ENCODE peak calls at places on chromosomes 6 and 20, in four cellular contexts. One of them, this sample, is unnamed. For H3K4me1 and H3K9me3, the result is how much of the 10 kb centered on the place peaks cover.

GRCh38 chr6:82365011-82365751 is 1.6 kb downstream of the TPBG start:
- DNase-seq in esophagus squamous epithelium: no peak
- DNase-seq in H1: no peak
- DNase-seq in lower lobe of right lung: peak
- DNase-seq in this sample: no peak

GRCh38 chr6:4929319-4929718 is 74.5 kb downstream of the RPP40 start:
- DNase-seq in esophagus squamous epithelium: no peak
- DNase-seq in H1: no peak
- DNase-seq in lower lobe of right lung: no peak
- DNase-seq in this sample: no peak

GRCh38 chr6:77474973-77475372 is 11.7 kb upstream of the HTR1B start:
- DNase-seq in esophagus squamous epithelium: no peak
- DNase-seq in H1: no peak
- DNase-seq in lower lobe of right lung: peak
- DNase-seq in this sample: no peak

GRCh38 chr6:139591075-139591474 is 216.6 kb upstream of the CITED2 start:
- DNase-seq in esophagus squamous epithelium: no peak
- DNase-seq in H1: no peak
- DNase-seq in lower lobe of right lung: no peak
- DNase-seq in this sample: no peak

GRCh38 chr20:43746344-43747137 is 19.7 kb upstream of the GTSF1L start:
- DNase-seq in esophagus squamous epithelium: no peak
- DNase-seq in H1: no peak
- DNase-seq in lower lobe of right lung: no peak
- DNase-seq in this sample: no peak

GRCh38 chr6:12048609-12049008 is 36.5 kb downstream of the HIVEP1 start:
- DNase-seq in esophagus squamous epithelium: no peak
- DNase-seq in H1: no peak
- DNase-seq in lower lobe of right lung: no peak
- DNase-seq in this sample: no peak

GRCh38 chr20:13610205-13610604 is 28.5 kb downstream of the TASP1 start:
- DNase-seq in esophagus squamous epithelium: no peak
- DNase-seq in H1: no peak
- DNase-seq in lower lobe of right lung: no peak
- DNase-seq in this sample: peak

GRCh38 chr6:166955121-166955864 is 1.1 kb downstream of the RNASET2 start:
- DNase-seq in esophagus squamous epithelium: peak
- DNase-seq in H1: no peak
- DNase-seq in lower lobe of right lung: peak
- DNase-seq in this sample: no peak

GRCh38 chr6:113209315-113209714 is 647.8 kb upstream of the MARCKS start:
- DNase-seq in esophagus squamous epithelium: no peak
- DNase-seq in H1: no peak
- DNase-seq in lower lobe of right lung: no peak
- DNase-seq in this sample: no peak

GRCh38 chr20:10034717-10035571 is at the start of gene ANKEF1:
- DNase-seq in esophagus squamous epithelium: peak
- DNase-seq in H1: peak
- DNase-seq in lower lobe of right lung: peak
- DNase-seq in this sample: peak

GRCh38 chr6:127900935-127901334 is at the start of gene THEMIS:
- DNase-seq in esophagus squamous epithelium: no peak
- DNase-seq in H1: no peak
- DNase-seq in lower lobe of right lung: no peak
- DNase-seq in this sample: no peak

GRCh38 chr20:51533291-51534172 is 9.0 kb downstream of the NFATC2 start:
- DNase-seq in esophagus squamous epithelium: no peak
- DNase-seq in H1: no peak
- DNase-seq in lower lobe of right lung: no peak
- DNase-seq in this sample: no peak

GRCh38 chr6:34190504-34191122 is 44.7 kb upstream of the GRM4 start:
- DNase-seq in esophagus squamous epithelium: no peak
- DNase-seq in H1: no peak
- DNase-seq in lower lobe of right lung: no peak
- DNase-seq in this sample: no peak

GRCh38 chr6:22056398-22056797 is 240.4 kb downstream of the PRL start:
- DNase-seq in esophagus squamous epithelium: no peak
- DNase-seq in H1: no peak
- DNase-seq in lower lobe of right lung: no peak
- DNase-seq in this sample: no peak

GRCh38 chr6:50849781-50850180 is 31.1 kb downstream of the TFAP2B start:
- DNase-seq in esophagus squamous epithelium: no peak
- DNase-seq in H1: no peak
- DNase-seq in lower lobe of right lung: no peak
- DNase-seq in this sample: no peak

GRCh38 chr6:160217863-160218262 is 40.8 kb downstream of the SLC22A2 start:
- DNase-seq in esophagus squamous epithelium: no peak
- DNase-seq in H1: no peak
- DNase-seq in lower lobe of right lung: no peak
- DNase-seq in this sample: no peak

GRCh38 chr6:156793224-156793623 is 16.0 kb downstream of the ARID1B start:
- DNase-seq in esophagus squamous epithelium: no peak
- DNase-seq in H1: no peak
- DNase-seq in lower lobe of right lung: no peak
- DNase-seq in this sample: no peak

GRCh38 chr6:90049295-90049694 is 155.0 kb downstream of the GJA10 start:
- DNase-seq in esophagus squamous epithelium: no peak
- DNase-seq in H1: no peak
- DNase-seq in lower lobe of right lung: no peak
- DNase-seq in this sample: no peak

GRCh38 chr20:38002422-38002821 is 30.8 kb downstream of the TTI1 start:
- DNase-seq in esophagus squamous epithelium: no peak
- DNase-seq in H1: no peak
- DNase-seq in lower lobe of right lung: no peak
- DNase-seq in this sample: no peak

GRCh38 chr6:16369989-16370388 is 131.6 kb downstream of the GMPR start:
- DNase-seq in esophagus squamous epithelium: no peak
- DNase-seq in H1: no peak
- DNase-seq in lower lobe of right lung: no peak
- DNase-seq in this sample: no peak

GRCh38 chr6:16370943-16371342 is 132.6 kb downstream of the GMPR start:
- DNase-seq in esophagus squamous epithelium: no peak
- DNase-seq in H1: no peak
- DNase-seq in lower lobe of right lung: no peak
- DNase-seq in this sample: no peak

GRCh38 chr6:16372029-16372776 is 133.8 kb downstream of the GMPR start:
- DNase-seq in esophagus squamous epithelium: no peak
- DNase-seq in H1: no peak
- DNase-seq in lower lobe of right lung: no peak
- DNase-seq in this sample: no peak

GRCh38 chr6:16369108-16369507 is 130.7 kb downstream of the GMPR start:
- DNase-seq in esophagus squamous epithelium: no peak
- DNase-seq in H1: no peak
- DNase-seq in lower lobe of right lung: no peak
- DNase-seq in this sample: no peak

GRCh38 chr6:16371401-16371800 is 133.0 kb downstream of the GMPR start:
- DNase-seq in esophagus squamous epithelium: no peak
- DNase-seq in H1: no peak
- DNase-seq in lower lobe of right lung: no peak
- DNase-seq in this sample: no peak
- H3K4me1 ChIP-seq in esophagus squamous epithelium: under half
- H3K4me1 ChIP-seq in H1: under half
- H3K4me1 ChIP-seq in lower lobe of right lung: under half
- H3K4me1 ChIP-seq in this sample: under half

GRCh38 chr6:362231-362923 is 29.2 kb upstream of the IRF4 start:
- DNase-seq in esophagus squamous epithelium: no peak
- DNase-seq in H1: no peak
- DNase-seq in lower lobe of right lung: no peak
- DNase-seq in this sample: no peak

GRCh38 chr6:360791-361373 is 30.7 kb upstream of the IRF4 start:
- DNase-seq in esophagus squamous epithelium: no peak
- DNase-seq in H1: no peak
- DNase-seq in lower lobe of right lung: peak
- DNase-seq in this sample: no peak

GRCh38 chr6:363291-363690 is 28.3 kb upstream of the IRF4 start:
- DNase-seq in esophagus squamous epithelium: no peak
- DNase-seq in H1: no peak
- DNase-seq in lower lobe of right lung: no peak
- DNase-seq in this sample: no peak

GRCh38 chr6:362924-363249 is 28.7 kb upstream of the IRF4 start:
- DNase-seq in esophagus squamous epithelium: no peak
- DNase-seq in H1: no peak
- DNase-seq in lower lobe of right lung: no peak
- DNase-seq in this sample: no peak

GRCh38 chr6:361411-362132 is 30.0 kb upstream of the IRF4 start:
- DNase-seq in esophagus squamous epithelium: no peak
- DNase-seq in H1: no peak
- DNase-seq in lower lobe of right lung: no peak
- DNase-seq in this sample: no peak
- H3K9me3 ChIP-seq in esophagus squamous epithelium: under half
- H3K9me3 ChIP-seq in H1: half or more
- H3K9me3 ChIP-seq in lower lobe of right lung: under half
- H3K9me3 ChIP-seq in this sample: under half

GRCh38 chr20:4626228-4626627 is 95.5 kb upstream of the PRND start:
- DNase-seq in esophagus squamous epithelium: no peak
- DNase-seq in H1: no peak
- DNase-seq in lower lobe of right lung: no peak
- DNase-seq in this sample: no peak
- H3K27ac ChIP-seq in esophagus squamous epithelium: no peak
- H3K27ac ChIP-seq in H1: no peak
- H3K27ac ChIP-seq in lower lobe of right lung: no peak
- H3K27ac ChIP-seq in this sample: no peak

DNA sequence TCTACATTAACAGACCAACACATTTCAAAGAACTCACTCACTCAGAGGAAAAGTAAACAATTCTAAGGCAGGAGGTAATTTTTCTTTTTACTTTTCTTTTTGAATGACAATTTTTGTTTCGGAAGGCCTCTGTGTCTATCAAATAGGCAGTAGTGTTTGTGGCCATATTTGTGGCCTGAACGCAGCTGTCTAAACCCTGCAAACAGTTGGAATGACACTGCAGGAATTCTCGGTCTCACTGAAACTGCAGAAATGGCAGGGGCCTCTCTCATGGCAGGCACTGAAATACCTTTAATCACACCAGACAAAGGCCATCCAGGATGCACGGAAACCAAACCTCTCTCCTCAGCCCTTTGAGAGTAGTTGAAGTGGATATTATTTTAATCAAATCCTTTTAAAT is 30.4 kb downstream of the FYN start:
- DNase-seq in esophagus squamous epithelium: no peak
- DNase-seq in H1: no peak
- DNase-seq in lower lobe of right lung: no peak
- DNase-seq in this sample: no peak
- H3K4me1 ChIP-seq in esophagus squamous epithelium: under half
- H3K4me1 ChIP-seq in H1: under half
- H3K4me1 ChIP-seq in lower lobe of right lung: half or more
- H3K4me1 ChIP-seq in this sample: under half

DNA sequence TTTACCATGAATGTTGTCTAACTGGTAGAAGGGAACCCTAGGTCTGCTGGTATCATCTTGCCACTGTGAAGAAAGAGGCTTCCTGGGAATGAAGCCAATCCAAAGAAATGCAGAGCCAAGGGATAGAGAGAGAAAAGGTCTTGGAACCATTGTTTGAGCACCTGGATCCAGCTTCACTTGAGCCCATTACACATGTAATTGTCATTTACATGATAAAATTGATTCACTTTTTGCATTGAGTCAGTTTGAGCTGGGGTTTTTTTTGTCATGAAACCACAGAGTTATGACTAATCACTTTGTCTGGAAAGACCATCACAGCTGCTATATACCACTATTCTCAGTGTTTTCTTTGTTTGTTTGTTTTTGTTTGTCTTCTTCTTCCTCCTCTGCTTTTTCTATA is 112.3 kb downstream of the CBLN4 start:
- DNase-seq in esophagus squamous epithelium: no peak
- DNase-seq in H1: no peak
- DNase-seq in lower lobe of right lung: no peak
- DNase-seq in this sample: no peak
- H3K9me3 ChIP-seq in esophagus squamous epithelium: under half
- H3K9me3 ChIP-seq in H1: under half
- H3K9me3 ChIP-seq in lower lobe of right lung: under half
- H3K9me3 ChIP-seq in this sample: under half

GRCh38 chr6:137733353-137733746 is 133.7 kb upstream of the TNFAIP3 start:
- DNase-seq in esophagus squamous epithelium: no peak
- DNase-seq in H1: no peak
- DNase-seq in lower lobe of right lung: no peak
- DNase-seq in this sample: no peak

GRCh38 chr6:137729866-137730629 is 137.0 kb upstream of the TNFAIP3 start:
- DNase-seq in esophagus squamous epithelium: no peak
- DNase-seq in H1: no peak
- DNase-seq in lower lobe of right lung: no peak
- DNase-seq in this sample: no peak

GRCh38 chr6:137734005-137734874 is 132.8 kb upstream of the TNFAIP3 start:
- DNase-seq in esophagus squamous epithelium: no peak
- DNase-seq in H1: no peak
- DNase-seq in lower lobe of right lung: no peak
- DNase-seq in this sample: no peak

GRCh38 chr6:137731600-137731959 is 135.5 kb upstream of the TNFAIP3 start:
- DNase-seq in esophagus squamous epithelium: no peak
- DNase-seq in H1: no peak
- DNase-seq in lower lobe of right lung: no peak
- DNase-seq in this sample: no peak

DNA sequence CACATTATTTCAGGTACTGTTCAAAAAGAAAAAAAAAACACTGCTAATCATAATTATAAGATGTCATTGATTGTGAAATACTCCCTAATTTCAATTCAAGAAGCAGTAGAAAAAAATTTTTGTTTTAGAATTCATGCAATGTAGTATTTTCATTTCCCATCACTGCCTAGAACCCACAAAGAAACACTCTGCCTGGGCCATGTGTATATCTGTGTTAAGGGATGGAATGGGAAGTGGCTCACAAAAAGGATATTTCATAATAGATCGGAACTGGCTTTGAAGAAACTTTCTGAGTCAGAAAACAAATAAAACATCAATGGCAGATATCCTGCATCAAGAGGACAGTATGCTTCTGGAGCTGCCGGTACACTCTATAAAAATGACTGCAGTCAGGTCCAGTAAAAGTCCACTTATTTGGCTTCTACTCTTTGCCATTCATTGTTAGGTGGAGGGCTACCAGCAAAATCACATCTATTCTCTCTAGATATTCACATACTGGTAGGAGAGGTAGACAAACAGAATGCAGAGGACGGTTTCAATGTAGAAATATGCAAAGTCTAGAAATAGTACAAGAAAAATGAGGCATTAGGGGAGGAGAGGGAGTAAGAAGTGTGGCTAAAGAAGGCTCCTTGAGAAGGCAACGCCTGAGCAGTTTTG is 135.0 kb upstream of the TNFAIP3 start:
- DNase-seq in esophagus squamous epithelium: no peak
- DNase-seq in H1: no peak
- DNase-seq in lower lobe of right lung: no peak
- DNase-seq in this sample: no peak
- H3K27ac ChIP-seq in esophagus squamous epithelium: no peak
- H3K27ac ChIP-seq in H1: no peak
- H3K27ac ChIP-seq in lower lobe of right lung: no peak
- H3K27ac ChIP-seq in this sample: no peak

This sample was measured in iPS DF 6.9.